ENCODE peak calls at places on chromosomes 7 and 10, in seven cellular contexts. I, L, M, V, D, A and X are unnamed samples.

GRCh38 chr7:151168787-151169162 is 1.3 kb upstream of the GBX1 start:
- DNase-seq in I (no peak), L (no peak), M (no peak), V (no peak), D (no peak), A (no peak), X (no peak)

GRCh38 chr7:22723171-22723601 is 3.8 kb upstream of the IL6 start:
- DNase-seq in I (no peak), L (no peak), M (peak), V (peak), D (no peak), A (no peak), X (no peak)

GRCh38 chr7:25858562-25859411 is 293.2 kb upstream of the NFE2L3 start:
- DNase-seq in I (no peak), L (no peak), M (no peak), V (peak), D (peak), A (no peak), X (no peak)

GRCh38 chr10:51086695-51087094 is 12.4 kb downstream of the PRKG1 start:
- DNase-seq in I (no peak), L (no peak), M (no peak), V (no peak), D (no peak), A (no peak), X (no peak)

GRCh38 chr7:139823855-139824670 is 5.0 kb upstream of the TBXAS1 start:
- DNase-seq in I (no peak), L (no peak), M (no peak), V (peak), D (no peak), A (no peak), X (no peak)

GRCh38 chr10:63456437-63457210 is 9.2 kb downstream of the JMJD1C start:
- DNase-seq in I (no peak), L (no peak), M (no peak), V (no peak), D (no peak), A (no peak), X (no peak)

GRCh38 chr10:35442006-35442405 is 105.7 kb downstream of the CCNY start:
- DNase-seq in I (no peak), L (no peak), M (no peak), V (no peak), D (no peak), A (no peak), X (no peak)

GRCh38 chr10:5283305-5284158 is 81.2 kb upstream of the UCN3 start:
- DNase-seq in I (peak), L (peak), M (peak), V (peak), D (peak), A (no peak), X (no peak)

GRCh38 chr10:114779803-114780609 is 41.6 kb upstream of the FHIP2A start:
- DNase-seq in I (peak), L (no peak), M (no peak), V (peak), D (no peak), A (peak), X (peak)

GRCh38 chr10:77091745-77092144 is 545.9 kb downstream of the KCNMA1 start:
- DNase-seq in I (no peak), L (no peak), M (no peak), V (no peak), D (no peak), A (no peak), X (no peak)

GRCh38 chr7:150955519-150956394 is 22.4 kb downstream of the KCNH2 start:
- DNase-seq in I (no peak), L (no peak), M (no peak), V (peak), D (no peak), A (no peak), X (no peak)

GRCh38 chr7:66296-66695 is 126.1 kb upstream of the FAM20C start:
- DNase-seq in I (no peak), L (no peak), M (no peak), V (no peak), D (no peak), A (no peak), X (no peak)

GRCh38 chr10:94632954-94633353 is 50.6 kb upstream of the CYP2C18 start:
- DNase-seq in I (no peak), L (no peak), M (no peak), V (no peak), D (no peak), A (no peak), X (no peak)

GRCh38 chr10:49135575-49136313 is 1.9 kb upstream of the FAM170B start:
- DNase-seq in I (no peak), L (no peak), M (no peak), V (no peak), D (no peak), A (no peak), X (no peak)

GRCh38 chr10:69479241-69479730 is 28.0 kb downstream of the TSPAN15 start:
- DNase-seq in I (no peak), L (no peak), M (peak), V (no peak), D (peak), A (no peak), X (no peak)

GRCh38 chr10:129307141-129307540 is 159.9 kb upstream of the MGMT start:
- DNase-seq in I (no peak), L (no peak), M (no peak), V (no peak), D (no peak), A (no peak), X (no peak)

GRCh38 chr10:72090326-72090725 is 2.0 kb upstream of the SPOCK2 start:
- DNase-seq in I (peak), L (no peak), M (no peak), V (no peak), D (no peak), A (no peak), X (no peak)

GRCh38 chr10:34346516-34347150 is 468.5 kb downstream of the PARD3 start:
- DNase-seq in I (no peak), L (no peak), M (no peak), V (peak), D (no peak), A (no peak), X (no peak)

GRCh38 chr7:69567790-69568189 is 30.5 kb upstream of the AUTS2 start:
- DNase-seq in I (no peak), L (no peak), M (no peak), V (no peak), D (no peak), A (no peak), X (no peak)

GRCh38 chr7:92621026-92621540 is 30.9 kb upstream of the FAM133B start:
- DNase-seq in I (peak), L (peak), M (peak), V (peak), D (peak), A (peak), X (peak)

GRCh38 chr10:11647676-11648075 is 36.2 kb upstream of the USP6NL start:
- DNase-seq in I (no peak), L (no peak), M (no peak), V (no peak), D (no peak), A (no peak), X (no peak)

GRCh38 chr7:125383324-125383723 is 453.7 kb upstream of the POT1 start:
- DNase-seq in I (no peak), L (no peak), M (no peak), V (no peak), D (no peak), A (no peak), X (no peak)

GRCh38 chr7:149072438-149072775 is 18.1 kb downstream of the ZNF786 start:
- DNase-seq in I (no peak), L (no peak), M (no peak), V (no peak), D (no peak), A (no peak), X (no peak)

GRCh38 chr7:149071182-149071635 is 19.3 kb downstream of the ZNF786 start:
- DNase-seq in I (no peak), L (no peak), M (no peak), V (no peak), D (no peak), A (no peak), X (no peak)

GRCh38 chr7:149074116-149074885 is 16.2 kb downstream of the ZNF786 start:
- DNase-seq in I (no peak), L (no peak), M (no peak), V (no peak), D (no peak), A (no peak), X (no peak)

GRCh38 chr7:149070372-149071140 is 20.0 kb downstream of the ZNF786 start:
- DNase-seq in I (no peak), L (no peak), M (no peak), V (no peak), D (no peak), A (no peak), X (no peak)

GRCh38 chr7:149071641-149072437 is 18.7 kb downstream of the ZNF786 start:
- DNase-seq in I (no peak), L (peak), M (no peak), V (peak), D (peak), A (no peak), X (no peak)
- TF ChIP-seq CTCF in I (no peak), L (peak), M (no peak), V (peak), D (peak), A (no peak), X (peak)

DNA sequence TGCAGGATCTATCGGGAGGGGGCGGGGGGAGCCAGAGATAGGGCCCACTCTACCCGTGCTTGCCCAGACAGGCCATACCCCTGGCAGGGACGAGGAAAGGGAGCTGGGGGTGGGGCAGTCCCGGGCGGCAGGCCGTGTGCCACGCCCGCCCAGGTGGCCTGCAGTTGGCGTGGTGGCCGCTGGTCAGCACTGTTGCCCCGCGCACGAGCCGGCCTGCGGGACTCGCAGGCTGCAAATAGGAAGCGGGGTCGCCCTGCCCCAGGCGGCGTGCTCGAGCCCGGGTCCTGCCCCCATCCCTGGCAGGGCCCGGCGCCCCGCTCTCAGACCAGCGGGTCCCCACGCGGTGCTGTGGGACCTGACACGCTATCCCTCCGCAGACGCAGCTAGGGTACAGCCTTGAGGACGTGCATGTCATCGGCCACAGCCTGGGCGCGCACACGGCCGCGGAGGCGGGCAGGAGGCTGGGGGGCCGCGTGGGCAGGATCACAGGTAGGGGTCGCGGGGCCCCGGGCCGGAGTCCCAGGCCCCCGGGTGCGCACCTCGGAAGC is 6.7 kb downstream of the PNLIPRP2 start:
- DNase-seq in I (no peak), L (no peak), M (no peak), V (peak), D (peak), A (no peak), X (no peak)
- TF ChIP-seq CTCF in I (no peak), L (no peak), M (no peak), V (peak), D (peak), A (peak), X (peak)

DNA sequence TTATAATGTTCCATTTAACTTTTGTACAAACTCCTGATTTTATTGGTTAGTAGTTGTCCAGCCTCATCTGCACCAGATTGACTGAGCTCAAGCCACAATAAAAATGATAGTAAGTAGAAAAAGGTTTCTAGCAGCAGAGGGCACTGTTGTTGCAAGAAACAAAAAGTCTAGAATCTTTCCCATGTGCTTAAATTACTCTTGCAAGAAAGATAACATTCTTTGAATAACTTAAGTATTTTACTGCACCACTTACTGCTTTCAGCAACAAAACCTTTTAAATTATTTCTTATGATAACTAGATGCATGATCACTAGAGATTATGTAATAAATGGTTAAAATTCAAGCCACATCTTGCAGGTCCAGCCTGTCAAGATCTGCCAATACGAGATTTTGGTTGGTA is 27.0 kb downstream of the LMOD2 start:
- DNase-seq in I (peak), L (no peak), M (no peak), V (peak), D (peak), A (peak), X (peak)
- TF ChIP-seq CTCF in I (peak), L (peak), M (peak), V (peak), D (peak), A (peak), X (peak)

GRCh38 chr7:96181174-96181573 is 140.7 kb downstream of the SLC25A13 start:
- DNase-seq in I (no peak), L (no peak), M (no peak), V (no peak), D (no peak), A (no peak), X (no peak)

GRCh38 chr7:96177353-96177752 is 144.5 kb downstream of the SLC25A13 start:
- DNase-seq in I (no peak), L (no peak), M (no peak), V (no peak), D (no peak), A (no peak), X (no peak)

GRCh38 chr7:96179341-96179740 is 142.6 kb downstream of the SLC25A13 start:
- DNase-seq in I (no peak), L (no peak), M (no peak), V (no peak), D (no peak), A (no peak), X (no peak)

GRCh38 chr7:96178581-96178980 is 143.3 kb downstream of the SLC25A13 start:
- DNase-seq in I (no peak), L (no peak), M (no peak), V (no peak), D (no peak), A (no peak), X (no peak)

GRCh38 chr7:96179863-96180262 is 142.0 kb downstream of the SLC25A13 start:
- DNase-seq in I (no peak), L (no peak), M (no peak), V (no peak), D (no peak), A (no peak), X (no peak)
- TF ChIP-seq CTCF in I (no peak), L (no peak), M (no peak), V (no peak), D (no peak), A (peak), X (no peak)